ENCODE peak calls at places on chromosome 18, in four cellular contexts. One of them, this sample, is unnamed.

GRCh38 chr18:159037-159652 is 788 bp downstream of the USP14 start:
- DNase-seq in GM12878: no peak
- DNase-seq in dorsolateral prefrontal cortex: no peak
- DNase-seq in RWPE1: peak
- DNase-seq in this sample: no peak

GRCh38 chr18:35193313-35193712 is 47.5 kb upstream of the ZNF397 start:
- DNase-seq in GM12878: no peak
- DNase-seq in RWPE1: no peak
- DNase-seq in dorsolateral prefrontal cortex: no peak
- DNase-seq in this sample: no peak

GRCh38 chr18:30358545-30358944 is 684.0 kb downstream of the DSC3 start:
- DNase-seq in dorsolateral prefrontal cortex: no peak
- DNase-seq in RWPE1: peak
- DNase-seq in GM12878: no peak
- DNase-seq in this sample: no peak

GRCh38 chr18:23238152-23238531 is 102.9 kb downstream of the CABLES1 start:
- DNase-seq in RWPE1: peak
- DNase-seq in dorsolateral prefrontal cortex: peak
- DNase-seq in GM12878: no peak
- DNase-seq in this sample: no peak

GRCh38 chr18:71001597-71001996 is 712.8 kb downstream of the SOCS6 start:
- DNase-seq in RWPE1: no peak
- DNase-seq in GM12878: no peak
- DNase-seq in dorsolateral prefrontal cortex: no peak
- DNase-seq in this sample: no peak

GRCh38 chr18:67104700-67105284 is 411.7 kb downstream of the DSEL start:
- DNase-seq in GM12878: no peak
- DNase-seq in RWPE1: peak
- DNase-seq in dorsolateral prefrontal cortex: peak
- DNase-seq in this sample: no peak

GRCh38 chr18:56637897-56638231 is 528 bp downstream of the TXNL1 start:
- DNase-seq in RWPE1: peak
- DNase-seq in dorsolateral prefrontal cortex: no peak
- DNase-seq in GM12878: no peak
- DNase-seq in this sample: no peak

GRCh38 chr18:9380571-9381390 is 46.2 kb downstream of the TWSG1 start:
- DNase-seq in RWPE1: no peak
- DNase-seq in GM12878: no peak
- DNase-seq in dorsolateral prefrontal cortex: peak
- DNase-seq in this sample: no peak

GRCh38 chr18:74412106-74412880 is 44.8 kb downstream of the DIPK1C start:
- DNase-seq in GM12878: no peak
- DNase-seq in dorsolateral prefrontal cortex: peak
- DNase-seq in RWPE1: no peak
- DNase-seq in this sample: no peak

GRCh38 chr18:54090856-54091255 is 133.6 kb downstream of the MBD2 start:
- DNase-seq in dorsolateral prefrontal cortex: no peak
- DNase-seq in RWPE1: no peak
- DNase-seq in GM12878: no peak
- DNase-seq in this sample: no peak

GRCh38 chr18:14941792-14942191 is 193.8 kb downstream of the ANKRD30B start:
- DNase-seq in RWPE1: no peak
- DNase-seq in GM12878: no peak
- DNase-seq in dorsolateral prefrontal cortex: no peak
- DNase-seq in this sample: no peak

GRCh38 chr18:33596178-33596854 is 18.3 kb downstream of the ASXL3 start:
- DNase-seq in RWPE1: peak
- DNase-seq in dorsolateral prefrontal cortex: no peak
- DNase-seq in GM12878: no peak
- DNase-seq in this sample: no peak

GRCh38 chr18:858016-858415 is 46.0 kb upstream of the YES1 start:
- DNase-seq in RWPE1: no peak
- DNase-seq in GM12878: no peak
- DNase-seq in dorsolateral prefrontal cortex: no peak
- DNase-seq in this sample: no peak

GRCh38 chr18:3845176-3845575 is 395.2 kb downstream of the TGIF1 start:
- DNase-seq in GM12878: no peak
- DNase-seq in RWPE1: no peak
- DNase-seq in dorsolateral prefrontal cortex: no peak
- DNase-seq in this sample: no peak

GRCh38 chr18:54742654-54743053 is 85.6 kb upstream of the RAB27B start:
- DNase-seq in RWPE1: peak
- DNase-seq in dorsolateral prefrontal cortex: peak
- DNase-seq in GM12878: no peak
- DNase-seq in this sample: no peak

GRCh38 chr18:33404244-33404873 is 36.2 kb downstream of the CCDC178 start:
- DNase-seq in RWPE1: no peak
- DNase-seq in dorsolateral prefrontal cortex: no peak
- DNase-seq in GM12878: no peak
- DNase-seq in this sample: no peak

GRCh38 chr18:61085036-61085435 is 248.2 kb upstream of the CDH20 start:
- DNase-seq in GM12878: no peak
- DNase-seq in RWPE1: peak
- DNase-seq in dorsolateral prefrontal cortex: no peak
- DNase-seq in this sample: no peak

GRCh38 chr18:79866889-79867574 is 69.3 kb downstream of the KCNG2 start:
- DNase-seq in RWPE1: no peak
- DNase-seq in dorsolateral prefrontal cortex: no peak
- DNase-seq in GM12878: no peak
- DNase-seq in this sample: no peak

GRCh38 chr18:37577051-37577611 is 11.5 kb upstream of the CELF4 start:
- DNase-seq in GM12878: no peak
- DNase-seq in dorsolateral prefrontal cortex: no peak
- DNase-seq in RWPE1: no peak
- DNase-seq in this sample: no peak

GRCh38 chr18:11983592-11983991 is 2.3 kb downstream of the IMPA2 start:
- DNase-seq in GM12878: no peak
- DNase-seq in dorsolateral prefrontal cortex: no peak
- DNase-seq in RWPE1: no peak
- DNase-seq in this sample: no peak

GRCh38 chr18:75075016-75075305 is 134.0 kb downstream of the PTGR3 start:
- DNase-seq in GM12878: no peak
- DNase-seq in RWPE1: no peak
- DNase-seq in dorsolateral prefrontal cortex: no peak
- DNase-seq in this sample: no peak

DNA sequence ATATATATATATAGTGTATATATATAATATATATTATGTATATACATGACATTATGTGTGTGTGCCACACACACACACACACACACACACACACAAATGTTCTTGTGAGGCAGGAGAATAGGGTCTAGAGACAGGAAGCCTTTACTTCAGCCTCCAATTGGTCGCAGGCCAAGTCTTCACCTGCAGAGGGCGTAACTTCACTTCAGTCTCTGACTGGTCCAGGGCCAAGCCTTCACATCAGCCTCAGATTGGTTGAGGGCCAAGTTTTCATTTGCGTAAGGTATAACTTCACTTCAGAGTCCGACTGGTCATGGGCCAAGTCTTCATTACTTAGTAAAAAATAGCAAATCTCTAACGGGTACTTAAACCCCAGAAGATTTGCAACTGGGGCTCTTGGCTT is 13.2 kb upstream of the SS18 start:
- DNase-seq in dorsolateral prefrontal cortex: no peak
- DNase-seq in GM12878: no peak
- DNase-seq in RWPE1: no peak
- DNase-seq in this sample: no peak
- TF ChIP-seq CTCF in dorsolateral prefrontal cortex: no peak
- TF ChIP-seq CTCF in GM12878: peak
- TF ChIP-seq CTCF in RWPE1: no peak
- TF ChIP-seq CTCF in this sample: no peak

GRCh38 chr18:62499263-62499650 is 23.6 kb upstream of the ZCCHC2 start:
- DNase-seq in RWPE1: no peak
- DNase-seq in GM12878: no peak
- DNase-seq in dorsolateral prefrontal cortex: no peak
- DNase-seq in this sample: no peak
- H3K27ac ChIP-seq in RWPE1: no peak
- H3K27ac ChIP-seq in GM12878: no peak
- H3K27ac ChIP-seq in dorsolateral prefrontal cortex: no peak
- H3K27ac ChIP-seq in this sample: no peak

DNA sequence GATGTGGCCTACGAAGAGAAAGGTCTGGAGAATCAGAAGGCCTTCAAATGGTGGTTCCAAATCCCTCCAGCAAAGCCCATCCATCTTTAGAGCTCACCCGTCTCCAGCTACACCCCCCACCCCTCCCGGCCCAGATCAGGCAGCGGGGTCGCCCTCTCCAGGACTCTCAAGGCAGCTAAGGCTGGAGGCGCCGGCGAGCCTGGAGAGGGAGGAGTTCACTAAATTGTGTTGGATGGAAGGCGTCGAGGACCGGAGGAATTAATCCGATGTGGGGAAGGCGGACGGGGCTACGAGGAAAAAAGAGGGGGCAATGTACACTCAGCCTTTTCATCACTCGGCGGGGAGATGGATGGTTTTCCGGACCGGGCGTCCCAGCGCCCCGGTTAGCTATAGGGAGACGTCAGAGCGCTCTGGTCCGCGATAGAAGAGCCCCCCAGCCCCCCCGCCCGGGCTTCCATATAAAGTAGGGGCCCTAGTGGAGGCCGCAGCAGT is at the start of gene GRP:
- DNase-seq in GM12878: no peak
- DNase-seq in dorsolateral prefrontal cortex: no peak
- DNase-seq in RWPE1: no peak
- DNase-seq in this sample: no peak
- TF ChIP-seq CTCF in GM12878: no peak
- TF ChIP-seq CTCF in dorsolateral prefrontal cortex: no peak
- TF ChIP-seq CTCF in RWPE1: no peak
- TF ChIP-seq CTCF in this sample: no peak

DNA sequence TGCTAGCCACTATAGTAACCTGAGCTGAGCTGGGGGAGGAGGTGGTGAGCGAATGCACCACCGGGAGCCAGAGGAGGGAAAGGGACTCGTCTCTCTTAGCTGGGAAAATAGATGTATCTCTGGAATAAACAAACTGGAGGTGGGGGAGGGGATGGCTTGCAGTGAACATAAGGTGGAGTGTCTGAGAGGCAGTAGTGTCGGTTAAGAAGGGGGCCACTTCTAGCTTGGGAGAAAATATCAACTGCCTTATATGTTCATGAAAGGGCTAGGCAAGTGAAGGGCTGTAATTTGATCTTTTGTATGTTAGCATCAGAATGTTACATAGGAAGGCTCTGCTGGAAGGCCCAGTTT is 2.2 kb downstream of the SETBP1 start:
- DNase-seq in RWPE1: no peak
- DNase-seq in dorsolateral prefrontal cortex: no peak
- DNase-seq in GM12878: no peak
- DNase-seq in this sample: no peak
- H3K27ac ChIP-seq in RWPE1: no peak
- H3K27ac ChIP-seq in dorsolateral prefrontal cortex: no peak
- H3K27ac ChIP-seq in GM12878: peak
- H3K27ac ChIP-seq in this sample: peak

GRCh38 chr18:48473816-48474215 is 64.6 kb upstream of the ZBTB7C start:
- DNase-seq in dorsolateral prefrontal cortex: no peak
- DNase-seq in GM12878: no peak
- DNase-seq in RWPE1: no peak
- DNase-seq in this sample: no peak
- TF ChIP-seq CTCF in dorsolateral prefrontal cortex: no peak
- TF ChIP-seq CTCF in GM12878: no peak
- TF ChIP-seq CTCF in RWPE1: no peak
- TF ChIP-seq CTCF in this sample: no peak

GRCh38 chr18:21393986-21394385 is 152.0 kb downstream of the GREB1L start:
- DNase-seq in dorsolateral prefrontal cortex: no peak
- DNase-seq in RWPE1: no peak
- DNase-seq in GM12878: no peak
- DNase-seq in this sample: no peak

GRCh38 chr18:21402272-21402671 is 160.2 kb downstream of the GREB1L start:
- DNase-seq in GM12878: no peak
- DNase-seq in RWPE1: no peak
- DNase-seq in dorsolateral prefrontal cortex: no peak
- DNase-seq in this sample: no peak

DNA sequence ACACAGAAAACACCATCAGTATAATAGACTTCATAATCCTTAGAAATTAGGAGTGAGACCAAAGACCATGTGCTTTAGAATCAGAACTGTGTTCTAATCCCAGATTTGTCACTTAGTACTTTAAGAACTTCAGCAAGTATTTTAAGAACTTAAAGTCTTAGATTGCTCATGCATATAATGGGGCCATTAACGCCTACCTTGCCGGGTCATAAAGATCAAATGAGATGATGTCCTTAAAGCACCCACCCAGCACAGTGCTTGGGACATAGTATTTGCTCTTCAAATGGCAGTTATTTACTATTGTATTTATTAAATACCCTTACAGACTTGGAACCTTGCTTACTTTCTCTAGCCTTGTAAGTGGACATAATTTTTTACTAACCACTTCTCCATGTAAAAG is 156.1 kb downstream of the GREB1L start:
- DNase-seq in RWPE1: no peak
- DNase-seq in dorsolateral prefrontal cortex: no peak
- DNase-seq in GM12878: no peak
- DNase-seq in this sample: no peak
- H3K27ac ChIP-seq in RWPE1: no peak
- H3K27ac ChIP-seq in dorsolateral prefrontal cortex: no peak
- H3K27ac ChIP-seq in GM12878: no peak
- H3K27ac ChIP-seq in this sample: no peak